ENCODE peak calls at places on chromosome 9, in seven cellular contexts. Q, W, U, D, E, Y and L are unnamed samples.

GRCh38 chr9:87324613-87325194 is 173.0 kb upstream of the DAPK1 start:
- DNase-seq in U (peak), W (no peak), E (no peak), D (peak), Q (peak), Y (peak), L (peak)

GRCh38 chr9:37079370-37080164 is 40.8 kb upstream of the ZCCHC7 start:
- DNase-seq in U (peak), E (peak), Q (peak), D (peak), Y (peak), W (peak), L (peak)

GRCh38 chr9:119905706-119906105 is 536.5 kb upstream of the BRINP1 start:
- DNase-seq in Q (no peak), U (no peak), E (no peak), W (no peak), Y (no peak), D (no peak), L (no peak)

GRCh38 chr9:83362341-83362995 is 175.7 kb downstream of the FRMD3 start:
- DNase-seq in U (no peak), Y (no peak), W (no peak), D (no peak), E (no peak), Q (no peak), L (no peak)

GRCh38 chr9:87844471-87844870 is 38.2 kb upstream of the SPATA31E1 start:
- DNase-seq in E (no peak), D (peak), U (no peak), W (no peak), Q (no peak), Y (no peak), L (no peak)

GRCh38 chr9:107807183-107807582 is 317.6 kb upstream of the KLF4 start:
- DNase-seq in Y (no peak), D (peak), U (no peak), Q (no peak), E (no peak), W (no peak), L (no peak)

GRCh38 chr9:61673664-61674381 is 484.0 kb downstream of the SPATA31A7 start:
- DNase-seq in Q (no peak), U (peak), Y (no peak), D (no peak), E (no peak), W (peak), L (no peak)

GRCh38 chr9:123927625-123928308 is 2.2 kb downstream of the DENND1A start:
- DNase-seq in D (peak), W (no peak), U (no peak), Y (peak), E (no peak), Q (no peak), L (no peak)

GRCh38 chr9:131697908-131698714 is 41.8 kb downstream of the RAPGEF1 start:
- DNase-seq in W (no peak), Q (no peak), D (no peak), E (no peak), Y (no peak), U (no peak), L (no peak)

GRCh38 chr9:127873886-127874285 is 3.6 kb downstream of the AK1 start:
- DNase-seq in W (peak), U (peak), E (peak), D (no peak), Y (peak), Q (no peak), L (peak)

GRCh38 chr9:76756273-76756650 is 8.0 kb upstream of the PCA3 start:
- DNase-seq in W (no peak), D (peak), Y (peak), U (peak), E (no peak), Q (no peak), L (peak)

GRCh38 chr9:89635816-89636215 is 31.0 kb downstream of the GADD45G start:
- DNase-seq in E (no peak), D (no peak), Q (no peak), Y (peak), U (no peak), W (no peak), L (peak)

GRCh38 chr9:88736136-88736637 is 201.2 kb downstream of the NXNL2 start:
- DNase-seq in E (no peak), W (no peak), U (no peak), D (no peak), Y (no peak), Q (no peak), L (no peak)

GRCh38 chr9:131666029-131666428 is 73.8 kb downstream of the RAPGEF1 start:
- DNase-seq in E (no peak), Q (no peak), W (no peak), Y (no peak), D (peak), U (no peak), L (no peak)

GRCh38 chr9:91180240-91180929 is 181.3 kb downstream of the AUH start:
- DNase-seq in D (no peak), W (peak), U (no peak), Q (no peak), E (no peak), Y (no peak), L (no peak)

GRCh38 chr9:111940697-111941096 is 44.1 kb downstream of the UGCG start:
- DNase-seq in D (peak), W (no peak), Y (no peak), E (no peak), U (no peak), Q (no peak), L (no peak)

GRCh38 chr9:108869092-108869725 is 7.1 kb downstream of the ACTL7A start:
- DNase-seq in E (no peak), Q (no peak), Y (peak), D (peak), W (no peak), U (no peak), L (no peak)
- H3K27ac ChIP-seq in E (no peak), Q (no peak), Y (peak), D (no peak), W (no peak), U (no peak), L (no peak)

GRCh38 chr9:98864257-98865180 is 57.0 kb downstream of the GALNT12 start:
- DNase-seq in Y (no peak), D (peak), E (peak), Q (no peak), U (no peak), W (no peak), L (peak)
- H3K27ac ChIP-seq in Y (no peak), D (peak), E (peak), Q (no peak), U (no peak), W (no peak), L (peak)

GRCh38 chr9:33172256-33172678 is 5.1 kb upstream of the B4GALT1 start:
- DNase-seq in Q (no peak), D (no peak), U (no peak), W (no peak), E (no peak), Y (no peak), L (peak)

GRCh38 chr9:33168941-33169544 is 1.9 kb upstream of the B4GALT1 start:
- DNase-seq in U (no peak), Y (no peak), E (no peak), Q (no peak), W (no peak), D (no peak), L (no peak)

GRCh38 chr9:33170464-33171156 is 3.5 kb upstream of the B4GALT1 start:
- DNase-seq in E (peak), Q (no peak), D (no peak), Y (no peak), U (peak), W (no peak), L (peak)

GRCh38 chr9:33175633-33176325 is 8.6 kb upstream of the B4GALT1 start:
- DNase-seq in Y (no peak), D (no peak), Q (no peak), E (no peak), U (no peak), W (no peak), L (no peak)

DNA sequence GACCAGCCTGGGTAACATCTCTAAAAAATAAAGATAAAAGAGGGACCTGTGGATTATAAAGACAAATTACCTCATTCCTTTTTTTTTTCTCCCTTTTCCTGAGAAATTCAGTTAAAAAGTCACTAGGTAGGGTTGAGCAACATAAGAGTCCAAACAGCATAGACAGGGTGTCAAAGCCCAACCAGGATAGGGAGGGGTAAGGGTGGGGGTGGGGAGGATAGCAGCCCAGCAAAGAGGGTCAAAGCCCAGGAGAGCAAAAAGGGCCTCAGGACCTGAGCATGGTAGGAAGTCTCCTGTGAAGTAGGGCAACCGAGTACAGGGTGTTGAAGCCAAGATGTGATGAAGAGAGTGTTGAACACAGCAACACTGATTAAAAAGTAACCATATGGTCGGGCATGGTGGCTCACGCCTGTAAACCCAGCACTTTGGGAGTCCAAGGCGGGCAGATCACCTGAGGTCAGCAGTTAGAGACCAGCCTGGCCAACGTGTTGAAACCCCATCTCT is 5.7 kb upstream of the B4GALT1 start:
- DNase-seq in Q (no peak), D (no peak), U (no peak), E (no peak), W (no peak), Y (no peak), L (no peak)
- H3K27ac ChIP-seq in Q (no peak), D (no peak), U (no peak), E (no peak), W (peak), Y (no peak), L (peak)

GRCh38 chr9:133534346-133535284 is at the start of gene ADAMTSL2:
- DNase-seq in D (peak), U (peak), Q (no peak), W (peak), E (peak), Y (peak), L (peak)
- H3K27ac ChIP-seq in D (no peak), U (no peak), Q (no peak), W (peak), E (peak), Y (no peak), L (peak)

DNA sequence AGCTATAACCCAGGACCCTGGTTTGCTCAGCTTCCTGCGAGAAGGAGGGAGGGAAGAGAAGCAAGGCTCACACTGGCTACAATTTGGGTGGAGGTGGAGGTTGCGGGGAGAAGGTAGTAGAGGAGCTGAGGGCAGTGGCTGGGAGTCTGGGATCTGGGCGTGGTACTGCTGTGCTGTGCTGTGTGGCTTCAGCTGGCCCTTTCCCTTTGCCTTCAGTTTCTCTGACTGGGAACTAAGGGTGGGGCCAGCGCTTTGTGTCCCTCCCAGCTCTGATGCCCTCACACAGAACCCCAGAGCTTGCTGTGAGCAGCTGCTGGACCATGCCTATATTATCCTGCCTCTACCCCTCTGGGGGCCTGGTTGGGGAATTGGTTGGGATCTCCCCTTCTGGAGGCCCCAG is 60.9 kb downstream of the RGS3 start:
- DNase-seq in Q (no peak), U (no peak), W (no peak), D (no peak), E (no peak), Y (no peak), L (no peak)
- H3K27ac ChIP-seq in Q (no peak), U (no peak), W (peak), D (no peak), E (peak), Y (no peak), L (no peak)